ENCODE peak calls at places on chromosomes 6 and 20, in four cellular contexts. B is GM12878, L is HepG2, I is K562. A is an unnamed sample.

GRCh38 chr20:49345538-49345937 is 67.7 kb upstream of the ZNFX1 start:
- DNase-seq in I (no peak), B (no peak), L (no peak), A (no peak)

GRCh38 chr6:34834789-34835518 is 43.1 kb downstream of the BLTP3A start:
- DNase-seq in B (no peak), L (no peak), I (no peak), A (no peak)

GRCh38 chr6:115195239-115195638 is 852.4 kb upstream of the HS3ST5 start:
- DNase-seq in I (no peak), L (no peak), B (no peak), A (no peak)

GRCh38 chr6:139982652-139983051 is 608.2 kb upstream of the CITED2 start:
- DNase-seq in L (no peak), I (no peak), B (no peak), A (no peak)

GRCh38 chr6:35363293-35363750 is 21.0 kb downstream of the PPARD start:
- DNase-seq in B (no peak), L (no peak), I (peak), A (peak)

GRCh38 chr6:39416728-39417127 is 94.2 kb upstream of the KCNK16 start:
- DNase-seq in I (no peak), L (no peak), B (no peak), A (no peak)

GRCh38 chr20:3209023-3209945 is at the start of gene ITPA:
- DNase-seq in I (peak), B (no peak), L (peak), A (peak)

GRCh38 chr20:25017257-25017803 is 24.8 kb upstream of the APMAP start:
- DNase-seq in I (no peak), L (peak), B (no peak), A (no peak)

GRCh38 chr20:5975778-5976177 is 25.3 kb downstream of the MCM8 start:
- DNase-seq in L (no peak), B (no peak), I (no peak), A (no peak)

GRCh38 chr6:45717027-45717426 is 298.6 kb downstream of the CLIC5 start:
- DNase-seq in L (no peak), I (no peak), B (no peak), A (no peak)

GRCh38 chr6:84411060-84411629 is 183.7 kb upstream of the CEP162 start:
- DNase-seq in I (no peak), B (no peak), L (no peak), A (no peak)

GRCh38 chr20:48944663-48945297 is 23.3 kb downstream of the ARFGEF2 start:
- DNase-seq in I (no peak), L (no peak), B (no peak), A (no peak)

GRCh38 chr20:56222945-56223344 is 25.6 kb upstream of the MC3R start:
- DNase-seq in L (no peak), B (no peak), I (no peak), A (no peak)

GRCh38 chr6:169339731-169340314 is 86.2 kb upstream of the THBS2 start:
- DNase-seq in B (no peak), I (no peak), L (no peak), A (no peak)

GRCh38 chr6:31660998-31661866 is 654 bp upstream of the C6orf47 start:
- DNase-seq in B (no peak), L (no peak), I (no peak), A (no peak)

GRCh38 chr6:4644962-4645361 is 131.2 kb upstream of the CDYL start:
- DNase-seq in B (no peak), L (no peak), I (no peak), A (no peak)

GRCh38 chr6:155158044-155158843 is 105.6 kb upstream of the CLDN20 start:
- DNase-seq in I (no peak), B (no peak), L (no peak), A (no peak)

GRCh38 chr20:6081236-6081635 is 27.4 kb upstream of the LRRN4 start:
- DNase-seq in I (no peak), L (peak), B (no peak), A (no peak)

GRCh38 chr20:38214871-38215788 is 45.4 kb downstream of the KIAA1755 start:
- DNase-seq in I (no peak), L (no peak), B (no peak), A (no peak)

GRCh38 chr20:45995213-45996097 is 13.3 kb upstream of the MMP9 start:
- DNase-seq in L (no peak), I (no peak), B (no peak), A (no peak)

GRCh38 chr6:31321005-31321707 is 35.8 kb downstream of the HLA-B start:
- DNase-seq in I (no peak), B (no peak), L (no peak), A (no peak)

GRCh38 chr6:83464741-83465140 is 33.9 kb upstream of the ME1 start:
- DNase-seq in L (peak), B (no peak), I (no peak), A (no peak)

GRCh38 chr6:70413829-70414494 is 654 bp downstream of the FAM135A start:
- DNase-seq in I (no peak), B (no peak), L (no peak), A (peak)

GRCh38 chr20:43985121-43985520 is 70.5 kb downstream of the TOX2 start:
- DNase-seq in I (no peak), B (no peak), L (no peak), A (no peak)

GRCh38 chr6:113526553-113526952 is 330.6 kb upstream of the MARCKS start:
- DNase-seq in I (no peak), B (no peak), L (no peak), A (no peak)

GRCh38 chr20:33859157-33859695 is 48.1 kb downstream of the CHMP4B start:
- DNase-seq in L (peak), I (no peak), B (no peak), A (no peak)

GRCh38 chr6:33235221-33235634 is 26.9 kb downstream of the RING1 start:
- DNase-seq in B (no peak), I (no peak), L (no peak), A (no peak)

GRCh38 chr6:134589512-134589911 is 271.6 kb upstream of the SGK1 start:
- DNase-seq in L (no peak), I (no peak), B (no peak), A (no peak)

GRCh38 chr6:166007349-166008263 is 160.0 kb downstream of the TBXT start:
- DNase-seq in L (no peak), B (no peak), I (no peak), A (no peak)

GRCh38 chr6:33419580-33420492 is at the start of gene SYNGAP1:
- DNase-seq in I (no peak), B (no peak), L (no peak), A (no peak)

GRCh38 chr6:36336779-36337194 is at the start of gene BNIP5:
- DNase-seq in L (no peak), I (no peak), B (no peak), A (no peak)

GRCh38 chr20:44702776-44703175 is 12.4 kb upstream of the CCN5 start:
- DNase-seq in I (no peak), L (no peak), B (no peak), A (no peak)

GRCh38 chr6:27290065-27290849 is 21.8 kb downstream of the POM121L2 start:
- DNase-seq in B (peak), I (peak), L (peak), A (peak)

GRCh38 chr6:12355354-12355753 is 65.2 kb downstream of the EDN1 start:
- DNase-seq in B (no peak), L (no peak), I (no peak), A (no peak)

GRCh38 chr20:38569747-38570519 is 11.1 kb upstream of the ADIG start:
- DNase-seq in B (no peak), I (no peak), L (no peak), A (no peak)

GRCh38 chr6:102571236-102571908 is 1177.9 kb downstream of the GRIK2 start:
- DNase-seq in I (no peak), B (no peak), L (no peak), A (no peak)

GRCh38 chr6:50658561-50658960 is 54.8 kb upstream of the TFAP2D start:
- DNase-seq in B (no peak), I (no peak), L (no peak), A (no peak)

GRCh38 chr6:65900928-65901327 is 193.9 kb upstream of the EYS start:
- DNase-seq in B (no peak), L (no peak), I (no peak), A (no peak)

DNA sequence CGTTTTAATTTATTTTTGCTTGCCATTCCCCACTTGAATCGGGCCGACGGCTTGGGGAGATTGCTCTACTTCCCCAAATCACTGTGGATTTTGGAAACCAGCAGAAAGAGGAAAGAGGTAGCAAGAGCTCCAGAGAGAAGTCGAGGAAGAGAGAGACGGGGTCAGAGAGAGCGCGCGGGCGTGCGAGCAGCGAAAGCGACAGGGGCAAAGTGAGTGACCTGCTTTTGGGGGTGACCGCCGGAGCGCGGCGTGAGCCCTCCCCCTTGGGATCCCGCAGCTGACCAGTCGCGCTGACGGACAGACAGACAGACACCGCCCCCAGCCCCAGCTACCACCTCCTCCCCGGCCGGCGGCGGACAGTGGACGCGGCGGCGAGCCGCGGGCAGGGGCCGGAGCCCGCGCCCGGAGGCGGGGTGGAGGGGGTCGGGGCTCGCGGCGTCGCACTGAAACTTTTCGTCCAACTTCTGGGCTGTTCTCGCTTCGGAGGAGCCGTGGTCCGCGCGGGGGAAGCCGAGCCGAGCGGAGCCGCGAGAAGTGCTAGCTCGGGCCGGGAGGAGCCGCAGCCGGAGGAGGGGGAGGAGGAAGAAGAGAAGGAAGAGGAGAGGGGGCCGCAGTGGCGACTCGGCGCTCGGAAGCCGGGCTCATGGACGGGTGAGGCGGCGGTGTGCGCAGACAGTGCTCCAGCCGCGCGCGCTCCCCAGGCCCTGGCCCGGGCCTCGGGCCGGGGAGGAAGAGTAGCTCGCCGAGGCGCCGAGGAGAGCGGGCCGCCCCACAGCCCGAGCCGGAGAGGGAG is 602 bp downstream of the VEGFA start:
- DNase-seq in L (peak), B (no peak), I (peak), A (peak)
- TF ChIP-seq FOXK2 in L (no peak), B (no peak), I (no peak), A (no peak)

GRCh38 chr20:41175201-41175651 is 37.9 kb downstream of the PLCG1 start:
- DNase-seq in L (no peak), I (no peak), B (no peak), A (no peak)

GRCh38 chr20:41174373-41174772 is 37.0 kb downstream of the PLCG1 start:
- DNase-seq in I (no peak), L (no peak), B (no peak), A (no peak)

GRCh38 chr20:41174782-41175181 is 37.4 kb downstream of the PLCG1 start:
- DNase-seq in B (no peak), L (no peak), I (no peak), A (no peak)

GRCh38 chr20:41176711-41177552 is 39.6 kb downstream of the PLCG1 start:
- DNase-seq in L (no peak), B (no peak), I (no peak), A (no peak)

GRCh38 chr20:41175727-41176330 is 38.5 kb downstream of the PLCG1 start:
- DNase-seq in L (no peak), B (no peak), I (no peak), A (no peak)
- TF ChIP-seq BHLHE40 in L (no peak), B (no peak), I (no peak), A (no peak)

GRCh38 chr6:1670711-1671462 is 61.2 kb downstream of the FOXC1 start:
- DNase-seq in I (no peak), L (no peak), B (peak), A (peak)
- TF ChIP-seq FOXK2 in I (no peak), L (no peak), B (no peak), A (no peak)

DNA sequence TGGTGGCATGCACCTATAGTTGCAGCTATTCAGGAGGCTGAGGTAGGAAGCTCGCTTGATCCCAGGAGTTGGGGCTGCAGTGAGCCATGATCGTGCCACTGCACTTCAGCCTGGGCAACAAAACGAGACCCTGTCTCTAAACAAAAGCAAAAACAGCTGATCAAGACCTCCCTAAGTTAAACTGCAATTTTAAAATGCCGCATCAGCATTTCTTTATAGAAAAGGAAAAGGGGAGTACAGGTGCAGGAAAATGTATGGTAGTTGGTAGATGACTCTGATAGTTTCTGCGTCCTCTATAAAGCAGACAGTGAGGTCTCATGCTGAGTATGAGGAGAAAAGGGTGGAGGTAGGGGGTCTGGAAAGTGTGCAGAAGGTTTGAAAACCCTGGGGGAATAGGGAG is 8.9 kb upstream of the TBCC start:
- DNase-seq in L (no peak), I (no peak), B (no peak), A (no peak)
- TF ChIP-seq BHLHE40 in L (no peak), I (no peak), B (no peak), A (no peak)

DNA sequence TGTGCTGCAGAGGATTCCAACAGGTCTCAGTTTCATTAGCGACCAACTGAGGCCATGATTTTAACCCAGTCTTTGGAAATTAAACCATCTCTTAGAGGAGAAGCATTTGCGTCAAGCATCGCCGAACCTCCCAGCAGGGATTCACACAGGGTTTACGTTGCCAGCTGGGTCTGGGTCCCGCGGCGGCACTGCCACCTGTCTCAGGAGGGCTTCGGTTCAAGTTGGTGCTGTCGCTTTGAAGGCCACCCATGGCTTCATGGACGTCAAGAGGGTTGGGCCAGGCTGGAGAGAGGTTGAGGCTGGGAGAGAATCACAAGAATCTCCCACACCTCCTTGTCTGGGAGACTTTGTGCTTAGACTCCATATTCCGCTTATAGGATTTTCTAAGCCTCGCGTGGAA is 43.0 kb upstream of the FRMD1 start:
- DNase-seq in B (no peak), L (no peak), I (no peak), A (no peak)
- TF ChIP-seq FOXK2 in B (no peak), L (no peak), I (no peak), A (no peak)

GRCh38 chr20:34916774-34917354 is 38.7 kb downstream of the GSS start:
- DNase-seq in B (no peak), L (no peak), I (no peak), A (no peak)

GRCh38 chr20:34921436-34921835 is 34.2 kb downstream of the GSS start:
- DNase-seq in I (no peak), B (no peak), L (no peak), A (no peak)

GRCh38 chr20:34915131-34915530 is 38.7 kb downstream of the ACSS2 start:
- DNase-seq in I (no peak), B (no peak), L (no peak), A (no peak)

GRCh38 chr20:34920055-34920454 is 35.6 kb downstream of the GSS start:
- DNase-seq in I (no peak), L (no peak), B (no peak), A (no peak)

GRCh38 chr20:34915749-34916455 is 39.5 kb downstream of the ACSS2 start:
- DNase-seq in I (no peak), L (no peak), B (no peak), A (no peak)
- TF ChIP-seq BHLHE40 in I (no peak), L (no peak), B (no peak), A (no peak)

DNA sequence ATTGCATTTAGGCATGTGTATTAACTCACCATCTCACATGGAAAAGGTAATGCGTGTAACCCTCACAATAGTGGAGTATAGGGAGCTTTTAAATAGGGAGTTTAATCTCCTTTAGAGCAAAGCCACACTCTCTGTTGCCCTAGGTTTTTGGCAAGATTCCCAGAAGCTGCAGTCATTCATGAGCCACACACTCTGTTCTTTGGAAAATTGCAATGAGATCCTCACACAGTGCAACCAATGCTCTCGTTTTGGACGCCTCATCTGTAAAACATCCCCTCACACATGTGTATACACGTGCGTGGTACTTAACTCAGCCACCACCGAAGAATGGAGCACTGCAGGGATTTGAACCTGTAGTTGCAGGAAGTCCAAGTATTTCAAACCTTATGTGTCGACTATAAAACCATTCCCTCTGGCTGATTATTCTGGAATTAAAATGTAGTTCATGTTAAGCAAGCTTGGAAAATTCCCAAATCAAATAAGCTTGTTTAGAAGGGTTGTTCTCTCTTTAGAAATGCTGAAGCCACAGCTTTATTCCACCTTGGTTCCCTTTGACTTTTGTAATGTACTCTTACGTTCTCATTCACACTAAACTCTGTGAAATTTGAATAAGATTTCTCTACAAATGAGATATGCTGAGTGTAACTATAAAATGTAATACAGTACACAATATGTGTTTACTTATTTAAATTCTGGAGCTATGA is 489.8 kb upstream of the MANEA start:
- DNase-seq in L (peak), B (no peak), I (no peak), A (peak)
- TF ChIP-seq FOXK2 in L (no peak), B (no peak), I (no peak), A (no peak)

GRCh38 chr20:20566523-20566922 is 145.9 kb downstream of the RALGAPA2 start:
- DNase-seq in I (no peak), B (no peak), L (no peak), A (no peak)

GRCh38 chr20:20567712-20568111 is 144.7 kb downstream of the RALGAPA2 start:
- DNase-seq in B (no peak), I (no peak), L (no peak), A (no peak)

GRCh38 chr20:20573797-20574196 is 138.6 kb downstream of the RALGAPA2 start:
- DNase-seq in L (no peak), I (no peak), B (no peak), A (no peak)

GRCh38 chr20:20568604-20569205 is 143.7 kb downstream of the RALGAPA2 start:
- DNase-seq in B (no peak), L (peak), I (peak), A (peak)

GRCh38 chr20:20571068-20571780 is 141.2 kb downstream of the RALGAPA2 start:
- DNase-seq in I (no peak), B (no peak), L (no peak), A (no peak)
- TF ChIP-seq BHLHE40 in I (no peak), B (no peak), L (no peak), A (no peak)

A was measured in HEK293T.